ENCODE peak calls at places on chromosomes 2 and 18, in seven cellular contexts. One of them, this sample, is unnamed.

GRCh38 chr18:24054130-24054529 is 39.6 kb downstream of the TTC39C start:
- DNase-seq in tibial nerve: no peak
- DNase-seq in HepG2: no peak
- DNase-seq in tibial artery: no peak
- DNase-seq in HCT116: no peak
- DNase-seq in choroid plexus epithelial cell: no peak
- DNase-seq in fibroblast of lung: peak; percentile 69
- DNase-seq in this sample: peak; percentile 81

GRCh38 chr2:165273176-165273575 is 34.0 kb downstream of the SCN2A start:
- DNase-seq in fibroblast of lung: no peak
- DNase-seq in tibial nerve: no peak
- DNase-seq in choroid plexus epithelial cell: no peak
- DNase-seq in HepG2: no peak
- DNase-seq in tibial artery: no peak
- DNase-seq in HCT116: no peak
- DNase-seq in this sample: no peak

GRCh38 chr2:202035089-202035940 is 1.7 kb downstream of the FZD7 start:
- DNase-seq in HepG2: no peak
- DNase-seq in fibroblast of lung: peak; percentile 88
- DNase-seq in HCT116: no peak
- DNase-seq in tibial artery: peak; percentile 71
- DNase-seq in tibial nerve: peak; percentile 59
- DNase-seq in choroid plexus epithelial cell: peak; percentile 76
- DNase-seq in this sample: peak; percentile 86

GRCh38 chr2:174670446-174670845 is 72.8 kb upstream of the WIPF1 start:
- DNase-seq in tibial artery: no peak
- DNase-seq in HepG2: no peak
- DNase-seq in choroid plexus epithelial cell: no peak
- DNase-seq in HCT116: no peak
- DNase-seq in fibroblast of lung: no peak
- DNase-seq in tibial nerve: no peak
- DNase-seq in this sample: no peak

GRCh38 chr2:43126817-43127207 is 99.6 kb downstream of the ZFP36L2 start:
- DNase-seq in HepG2: no peak
- DNase-seq in HCT116: no peak
- DNase-seq in tibial nerve: no peak
- DNase-seq in fibroblast of lung: no peak
- DNase-seq in choroid plexus epithelial cell: no peak
- DNase-seq in tibial artery: no peak
- DNase-seq in this sample: no peak

GRCh38 chr2:74513605-74514367 is 464 bp upstream of the TLX2 start:
- DNase-seq in choroid plexus epithelial cell: no peak
- DNase-seq in tibial artery: no peak
- DNase-seq in fibroblast of lung: no peak
- DNase-seq in tibial nerve: no peak
- DNase-seq in HCT116: no peak
- DNase-seq in HepG2: no peak
- DNase-seq in this sample: no peak

GRCh38 chr2:172588931-172589330 is 33.0 kb downstream of the PDK1 start:
- DNase-seq in tibial nerve: no peak
- DNase-seq in HCT116: no peak
- DNase-seq in HepG2: no peak
- DNase-seq in choroid plexus epithelial cell: peak; percentile 71
- DNase-seq in fibroblast of lung: no peak
- DNase-seq in tibial artery: no peak
- DNase-seq in this sample: peak; percentile 9

GRCh38 chr2:23751747-23752265 is 175.1 kb downstream of the ATAD2B start:
- DNase-seq in tibial artery: no peak
- DNase-seq in choroid plexus epithelial cell: no peak
- DNase-seq in tibial nerve: no peak
- DNase-seq in HepG2: no peak
- DNase-seq in HCT116: no peak
- DNase-seq in fibroblast of lung: no peak
- DNase-seq in this sample: no peak

GRCh38 chr2:163732718-163733117 is 3.1 kb downstream of the FIGN start:
- DNase-seq in HepG2: no peak
- DNase-seq in tibial artery: no peak
- DNase-seq in choroid plexus epithelial cell: no peak
- DNase-seq in tibial nerve: no peak
- DNase-seq in HCT116: no peak
- DNase-seq in fibroblast of lung: peak; percentile 39
- DNase-seq in this sample: peak; percentile 35

GRCh38 chr2:199302851-199303250 is 154.9 kb downstream of the SATB2 start:
- DNase-seq in choroid plexus epithelial cell: peak; percentile 37
- DNase-seq in HCT116: no peak
- DNase-seq in HepG2: no peak
- DNase-seq in tibial nerve: no peak
- DNase-seq in fibroblast of lung: no peak
- DNase-seq in tibial artery: no peak
- DNase-seq in this sample: peak; percentile 46

GRCh38 chr18:13524824-13525223 is 201.5 kb downstream of the FAM210A start:
- DNase-seq in choroid plexus epithelial cell: no peak
- DNase-seq in tibial nerve: no peak
- DNase-seq in HepG2: no peak
- DNase-seq in fibroblast of lung: no peak
- DNase-seq in HCT116: no peak
- DNase-seq in tibial artery: no peak
- DNase-seq in this sample: no peak

GRCh38 chr18:49697757-49698595 is 115.4 kb downstream of the ACAA2 start:
- DNase-seq in fibroblast of lung: no peak
- DNase-seq in choroid plexus epithelial cell: no peak
- DNase-seq in tibial nerve: peak; percentile 21
- DNase-seq in HepG2: no peak
- DNase-seq in tibial artery: no peak
- DNase-seq in HCT116: no peak
- DNase-seq in this sample: peak; percentile 7

GRCh38 chr2:152033146-152033545 is 65.7 kb downstream of the CACNB4 start:
- DNase-seq in HCT116: no peak
- DNase-seq in choroid plexus epithelial cell: no peak
- DNase-seq in fibroblast of lung: no peak
- DNase-seq in HepG2: no peak
- DNase-seq in tibial artery: no peak
- DNase-seq in tibial nerve: no peak
- DNase-seq in this sample: no peak

GRCh38 chr18:21997207-21998143 is 171.9 kb upstream of the GATA6 start:
- DNase-seq in HCT116: peak; percentile 48
- DNase-seq in fibroblast of lung: peak; percentile 62
- DNase-seq in tibial artery: no peak
- DNase-seq in tibial nerve: no peak
- DNase-seq in HepG2: peak; percentile 48
- DNase-seq in choroid plexus epithelial cell: peak; percentile 71
- DNase-seq in this sample: peak; percentile 49

GRCh38 chr2:135744761-135745314 is 3.2 kb downstream of the UBXN4 start:
- DNase-seq in HepG2: peak; percentile 70
- DNase-seq in fibroblast of lung: peak; percentile 14
- DNase-seq in tibial nerve: no peak
- DNase-seq in tibial artery: no peak
- DNase-seq in HCT116: no peak
- DNase-seq in choroid plexus epithelial cell: peak; percentile 42
- DNase-seq in this sample: peak; percentile 13

GRCh38 chr2:75157435-75157834 is 41.9 kb downstream of the TACR1 start:
- DNase-seq in tibial artery: no peak
- DNase-seq in choroid plexus epithelial cell: no peak
- DNase-seq in HepG2: no peak
- DNase-seq in fibroblast of lung: no peak
- DNase-seq in tibial nerve: no peak
- DNase-seq in HCT116: no peak
- DNase-seq in this sample: no peak

GRCh38 chr2:71842744-71843143 is 304.9 kb downstream of the CYP26B1 start:
- DNase-seq in tibial nerve: no peak
- DNase-seq in fibroblast of lung: no peak
- DNase-seq in HepG2: no peak
- DNase-seq in choroid plexus epithelial cell: no peak
- DNase-seq in tibial artery: no peak
- DNase-seq in HCT116: no peak
- DNase-seq in this sample: no peak

GRCh38 chr2:102376052-102376591 is 20.5 kb downstream of the IL18R1 start:
- DNase-seq in tibial nerve: no peak
- DNase-seq in fibroblast of lung: peak; percentile 43
- DNase-seq in tibial artery: no peak
- DNase-seq in HepG2: no peak
- DNase-seq in HCT116: no peak
- DNase-seq in choroid plexus epithelial cell: peak; percentile 15
- DNase-seq in this sample: peak; percentile 4

GRCh38 chr2:55150834-55151233 is 81.3 kb downstream of the CLHC1 start:
- DNase-seq in choroid plexus epithelial cell: no peak
- DNase-seq in HCT116: no peak
- DNase-seq in fibroblast of lung: no peak
- DNase-seq in tibial nerve: no peak
- DNase-seq in tibial artery: no peak
- DNase-seq in HepG2: no peak
- DNase-seq in this sample: no peak

GRCh38 chr18:78151234-78151633 is 828.4 kb upstream of the SALL3 start:
- DNase-seq in tibial nerve: no peak
- DNase-seq in choroid plexus epithelial cell: no peak
- DNase-seq in HepG2: no peak
- DNase-seq in tibial artery: no peak
- DNase-seq in fibroblast of lung: no peak
- DNase-seq in HCT116: no peak
- DNase-seq in this sample: no peak
- TF ChIP-seq CTCF in tibial nerve: no peak
- TF ChIP-seq CTCF in choroid plexus epithelial cell: no peak
- TF ChIP-seq CTCF in HepG2: no peak
- TF ChIP-seq CTCF in tibial artery: no peak
- TF ChIP-seq CTCF in fibroblast of lung: no peak
- TF ChIP-seq CTCF in HCT116: no peak
- TF ChIP-seq CTCF in this sample: no peak

GRCh38 chr18:63316612-63317555 is 2.7 kb downstream of the BCL2 start:
- DNase-seq in tibial nerve: no peak
- DNase-seq in choroid plexus epithelial cell: no peak
- DNase-seq in HepG2: no peak
- DNase-seq in fibroblast of lung: no peak
- DNase-seq in tibial artery: no peak
- DNase-seq in HCT116: no peak
- DNase-seq in this sample: no peak
- H3K4me3 ChIP-seq in tibial nerve: peak overlapping the region; percentile 83
- H3K4me3 ChIP-seq in choroid plexus epithelial cell: no peak overlapping the region
- H3K4me3 ChIP-seq in HepG2: no peak overlapping the region
- H3K4me3 ChIP-seq in fibroblast of lung: no peak overlapping the region
- H3K4me3 ChIP-seq in tibial artery: peak overlapping the region; percentile 70
- H3K4me3 ChIP-seq in HCT116: no peak overlapping the region
- H3K4me3 ChIP-seq in this sample: no peak overlapping the region

GRCh38 chr2:218516614-218517013 is 51.5 kb downstream of the USP37 start:
- DNase-seq in fibroblast of lung: peak; percentile 22
- DNase-seq in HCT116: peak; percentile 23
- DNase-seq in choroid plexus epithelial cell: peak; percentile 49
- DNase-seq in HepG2: peak; percentile 36
- DNase-seq in tibial nerve: no peak
- DNase-seq in tibial artery: no peak
- DNase-seq in this sample: no peak
- TF ChIP-seq CTCF in fibroblast of lung: no peak
- TF ChIP-seq CTCF in HCT116: peak; percentile 50
- TF ChIP-seq CTCF in choroid plexus epithelial cell: peak; percentile 47
- TF ChIP-seq CTCF in HepG2: peak; percentile 49
- TF ChIP-seq CTCF in tibial nerve: no peak
- TF ChIP-seq CTCF in tibial artery: no peak
- TF ChIP-seq CTCF in this sample: peak; percentile 32

DNA sequence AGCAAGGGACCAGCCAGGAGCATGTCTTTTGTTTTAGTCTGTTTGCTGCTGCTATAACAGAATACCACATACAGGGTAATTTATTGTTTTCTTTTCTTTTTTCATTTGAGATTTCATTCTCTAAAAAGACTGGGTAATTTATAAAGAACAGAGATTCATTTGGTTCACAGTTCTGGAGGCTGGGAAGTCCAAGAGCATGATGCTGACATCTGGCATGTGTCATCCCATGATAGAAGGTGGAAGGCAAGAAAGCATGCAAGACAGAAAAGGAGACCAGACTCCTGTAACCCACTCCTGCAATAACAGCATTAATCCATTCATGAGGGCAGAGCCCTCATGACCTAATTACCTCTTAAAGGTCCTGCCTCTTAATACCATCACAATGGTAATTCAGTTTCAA is 14.8 kb downstream of the SGO2 start:
- DNase-seq in choroid plexus epithelial cell: no peak
- DNase-seq in tibial artery: no peak
- DNase-seq in HepG2: no peak
- DNase-seq in HCT116: no peak
- DNase-seq in tibial nerve: no peak
- DNase-seq in fibroblast of lung: no peak
- DNase-seq in this sample: no peak
- H3K4me3 ChIP-seq in choroid plexus epithelial cell: no peak overlapping the region
- H3K4me3 ChIP-seq in tibial artery: no peak overlapping the region
- H3K4me3 ChIP-seq in HepG2: no peak overlapping the region
- H3K4me3 ChIP-seq in HCT116: no peak overlapping the region
- H3K4me3 ChIP-seq in tibial nerve: no peak overlapping the region
- H3K4me3 ChIP-seq in fibroblast of lung: no peak overlapping the region
- H3K4me3 ChIP-seq in this sample: no peak overlapping the region

GRCh38 chr2:37638973-37639372 is 32.5 kb downstream of the CDC42EP3 start:
- DNase-seq in tibial artery: no peak
- DNase-seq in HCT116: no peak
- DNase-seq in HepG2: no peak
- DNase-seq in choroid plexus epithelial cell: no peak
- DNase-seq in tibial nerve: no peak
- DNase-seq in fibroblast of lung: no peak
- DNase-seq in this sample: no peak
- TF ChIP-seq CTCF in tibial artery: no peak
- TF ChIP-seq CTCF in HCT116: no peak
- TF ChIP-seq CTCF in HepG2: no peak
- TF ChIP-seq CTCF in choroid plexus epithelial cell: no peak
- TF ChIP-seq CTCF in tibial nerve: no peak
- TF ChIP-seq CTCF in fibroblast of lung: no peak
- TF ChIP-seq CTCF in this sample: no peak

GRCh38 chr2:222298000-222298310 is 843 bp downstream of the PAX3 start:
- DNase-seq in HCT116: no peak
- DNase-seq in choroid plexus epithelial cell: no peak
- DNase-seq in tibial nerve: no peak
- DNase-seq in fibroblast of lung: no peak
- DNase-seq in HepG2: no peak
- DNase-seq in tibial artery: no peak
- DNase-seq in this sample: no peak
- H3K4me3 ChIP-seq in HCT116: no peak overlapping the region
- H3K4me3 ChIP-seq in choroid plexus epithelial cell: no peak overlapping the region
- H3K4me3 ChIP-seq in tibial nerve: peak overlapping the region; percentile 24
- H3K4me3 ChIP-seq in fibroblast of lung: no peak overlapping the region
- H3K4me3 ChIP-seq in HepG2: peak overlapping the region; percentile 15
- H3K4me3 ChIP-seq in tibial artery: peak overlapping the region; percentile 43
- H3K4me3 ChIP-seq in this sample: peak overlapping the region; percentile 74

DNA sequence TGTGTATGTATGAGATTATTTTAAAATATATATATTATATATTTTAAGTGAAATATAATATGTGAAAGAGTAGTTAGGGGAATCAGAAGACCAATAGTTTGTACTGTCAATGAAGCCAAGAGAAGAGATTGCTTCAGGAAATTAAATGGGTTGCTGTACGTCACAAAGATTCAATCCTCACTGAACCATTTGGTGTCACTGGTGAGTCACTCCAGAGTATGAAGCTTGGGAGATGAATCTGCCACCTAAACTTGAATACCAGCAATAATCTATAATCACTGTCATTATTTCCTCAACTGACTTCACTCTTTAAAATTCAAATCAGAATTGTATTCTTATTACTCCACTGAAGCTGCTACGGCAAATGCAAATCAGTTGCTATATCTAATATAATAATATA is 41.9 kb upstream of the SCN9A start:
- DNase-seq in fibroblast of lung: peak; percentile 74
- DNase-seq in HCT116: peak; percentile 39
- DNase-seq in choroid plexus epithelial cell: peak; percentile 74
- DNase-seq in tibial nerve: no peak
- DNase-seq in tibial artery: no peak
- DNase-seq in HepG2: peak; percentile 70
- DNase-seq in this sample: peak; percentile 54
- TF ChIP-seq CTCF in fibroblast of lung: no peak
- TF ChIP-seq CTCF in HCT116: no peak
- TF ChIP-seq CTCF in choroid plexus epithelial cell: peak; percentile 31
- TF ChIP-seq CTCF in tibial nerve: peak; percentile 10
- TF ChIP-seq CTCF in tibial artery: no peak
- TF ChIP-seq CTCF in HepG2: peak; percentile 55
- TF ChIP-seq CTCF in this sample: peak; percentile 19

This sample was measured in astrocyte of the spinal cord.